ENCODE peak calls at places on chromosomes 1 and 21, in eight cellular contexts. V, D, Z, S, R, A, J and P are unnamed samples.

GRCh38 chr1:22447581-22448215 is 4.0 kb upstream of the ZBTB40 start:
- DNase-seq in Z (no peak), V (no peak), R (no peak), S (peak), D (no peak), A (no peak), J (peak), P (peak)

GRCh38 chr1:152013664-152014237 is 20.1 kb upstream of the S100A10 start:
- DNase-seq in Z (no peak), D (no peak), R (no peak), V (no peak), A (no peak), S (peak), J (peak), P (peak)

GRCh38 chr1:118791094-118791691 is 196.9 kb downstream of the TBX15 start:
- DNase-seq in J (no peak), V (no peak), S (no peak), D (no peak), R (no peak), A (no peak), Z (no peak), P (no peak)

GRCh38 chr1:57058652-57059501 is 93.1 kb upstream of the C8B start:
- DNase-seq in Z (no peak), R (no peak), V (no peak), S (no peak), A (no peak), J (no peak), D (no peak), P (no peak)

GRCh38 chr1:24742090-24742938 is 2.9 kb upstream of the CLIC4 start:
- DNase-seq in D (no peak), A (peak), R (no peak), J (peak), V (no peak), Z (no peak), S (peak), P (peak)

GRCh38 chr1:174021611-174022079 is 512 bp downstream of the RC3H1 start:
- DNase-seq in J (peak), D (peak), A (peak), Z (peak), R (peak), S (peak), V (peak), P (peak)

GRCh38 chr21:44887807-44888580 is 14.5 kb upstream of the PTTG1IP start:
- DNase-seq in R (no peak), J (no peak), V (no peak), Z (no peak), S (no peak), D (no peak), A (no peak), P (no peak)

GRCh38 chr1:223873044-223873443 is 27.3 kb upstream of the TP53BP2 start:
- DNase-seq in R (no peak), V (no peak), D (no peak), S (no peak), A (no peak), Z (no peak), J (peak), P (no peak)

GRCh38 chr21:17343055-17343454 is 169.8 kb upstream of the CXADR start:
- DNase-seq in S (peak), R (no peak), Z (no peak), V (no peak), D (no peak), J (peak), A (no peak), P (peak)

GRCh38 chr1:3409737-3410434 is 44.6 kb upstream of the ARHGEF16 start:
- DNase-seq in Z (no peak), D (peak), A (no peak), S (peak), V (no peak), R (peak), J (peak), P (no peak)

GRCh38 chr1:17258758-17259130 is 9.8 kb downstream of the PADI3 start:
- DNase-seq in S (no peak), A (no peak), V (no peak), R (no peak), J (no peak), Z (no peak), D (no peak), P (no peak)

GRCh38 chr1:23470282-23471070 is 13.5 kb downstream of the ASAP3 start:
- DNase-seq in Z (no peak), D (no peak), J (peak), A (no peak), V (no peak), R (no peak), S (peak), P (peak)

GRCh38 chr1:89525169-89525855 is 683 bp downstream of the LRRC8B start:
- DNase-seq in R (no peak), A (no peak), V (peak), Z (no peak), S (no peak), D (peak), J (no peak), P (no peak)

GRCh38 chr1:160308451-160309182 is 23.7 kb upstream of the PEX19 start:
- DNase-seq in S (peak), Z (no peak), V (no peak), R (no peak), A (no peak), J (no peak), D (no peak), P (no peak)

GRCh38 chr1:96544051-96544830 is 177.3 kb upstream of the PTBP2 start:
- DNase-seq in A (no peak), V (no peak), Z (no peak), R (no peak), J (no peak), D (no peak), S (no peak), P (no peak)

GRCh38 chr1:209766051-209766450 is 10.2 kb downstream of the TRAF3IP3 start:
- DNase-seq in V (no peak), A (no peak), S (no peak), Z (no peak), D (no peak), R (no peak), J (no peak), P (no peak)

GRCh38 chr1:81449786-81450185 is 350.9 kb upstream of the ADGRL2 start:
- DNase-seq in V (no peak), R (no peak), J (no peak), A (no peak), S (peak), Z (no peak), D (no peak), P (peak)